ENCODE peak calls at places on chromosome 15, in nine cellular contexts. W, B, R, G, Z, Q, P, A and D are unnamed samples. For H3K4me1, the result is how much of the 10 kb centered on the place peaks cover.

GRCh38 chr15:65377976-65378366 is at the start of gene IGDCC3:
- DNase-seq in W (no peak), B (no peak), R (no peak), G (no peak), Z (no peak), Q (peak), P (no peak), A (no peak), D (no peak)

GRCh38 chr15:90820481-90820880 is 47.9 kb upstream of the FURIN start:
- DNase-seq in W (no peak), B (no peak), R (no peak), G (no peak), Z (no peak), Q (no peak), P (no peak), A (no peak), D (no peak)

GRCh38 chr15:48954538-48954937 is 9.2 kb downstream of the SHC4 start:
- DNase-seq in W (no peak), B (no peak), R (peak), G (no peak), Z (no peak), Q (peak), P (no peak), A (no peak), D (no peak)

GRCh38 chr15:75347222-75348033 is 589 bp downstream of the NEIL1 start:
- DNase-seq in W (peak), B (peak), R (no peak), G (peak), Z (peak), Q (peak), P (no peak), A (peak), D (peak)

GRCh38 chr15:67501177-67501835 is 19.6 kb upstream of the C15orf61 start:
- DNase-seq in W (no peak), B (no peak), R (peak), G (no peak), Z (no peak), Q (no peak), P (no peak), A (no peak), D (peak)

GRCh38 chr15:90957105-90957790 is 2.6 kb downstream of the RCCD1 start:
- DNase-seq in W (peak), B (no peak), R (peak), G (no peak), Z (peak), Q (peak), P (no peak), A (no peak), D (peak)

GRCh38 chr15:88635343-88635742 is 3.5 kb upstream of the ISG20 start:
- DNase-seq in W (no peak), B (no peak), R (no peak), G (no peak), Z (no peak), Q (no peak), P (no peak), A (no peak), D (peak)

GRCh38 chr15:71811752-71812735 is 1.7 kb downstream of the NR2E3 start:
- DNase-seq in W (no peak), B (no peak), R (no peak), G (no peak), Z (no peak), Q (no peak), P (no peak), A (no peak), D (no peak)

GRCh38 chr15:50452927-50453326 is 28.7 kb downstream of the USP8 start:
- DNase-seq in W (no peak), B (no peak), R (peak), G (no peak), Z (no peak), Q (no peak), P (no peak), A (no peak), D (no peak)

GRCh38 chr15:66233487-66234415 is 19.8 kb downstream of the MEGF11 start:
- DNase-seq in W (no peak), B (no peak), R (no peak), G (no peak), Z (no peak), Q (peak), P (no peak), A (no peak), D (no peak)

GRCh38 chr15:89068325-89068784 is 19.9 kb upstream of the ABHD2 start:
- DNase-seq in W (no peak), B (no peak), R (peak), G (no peak), Z (no peak), Q (no peak), P (no peak), A (no peak), D (no peak)

GRCh38 chr15:73567022-73567421 is 66.2 kb downstream of the NPTN start:
- DNase-seq in W (no peak), B (no peak), R (no peak), G (no peak), Z (no peak), Q (no peak), P (no peak), A (no peak), D (no peak)

GRCh38 chr15:23083115-23083514 is 43.7 kb upstream of the TUBGCP5 start:
- DNase-seq in W (no peak), B (no peak), R (no peak), G (no peak), Z (no peak), Q (no peak), P (no peak), A (no peak), D (no peak)

GRCh38 chr15:61003683-61004299 is 225.3 kb downstream of the RORA start:
- DNase-seq in W (no peak), B (no peak), R (no peak), G (no peak), Z (no peak), Q (peak), P (no peak), A (no peak), D (no peak)

GRCh38 chr15:75361989-75362641 is 6.3 kb downstream of the MAN2C1 start:
- DNase-seq in W (no peak), B (no peak), R (no peak), G (no peak), Z (no peak), Q (no peak), P (no peak), A (no peak), D (no peak)

GRCh38 chr15:23648920-23649515 is 1.4 kb upstream of the MAGEL2 start:
- DNase-seq in W (peak), B (peak), R (no peak), G (no peak), Z (peak), Q (peak), P (no peak), A (peak), D (peak)

GRCh38 chr15:59841036-59841435 is 151.9 kb upstream of the BNIP2 start:
- DNase-seq in W (no peak), B (no peak), R (no peak), G (no peak), Z (no peak), Q (no peak), P (no peak), A (no peak), D (no peak)

GRCh38 chr15:27234593-27234992 is 263.6 kb downstream of the GABRG3 start:
- DNase-seq in W (no peak), B (no peak), R (no peak), G (no peak), Z (no peak), Q (no peak), P (no peak), A (no peak), D (no peak)

GRCh38 chr15:31390777-31391486 is 64.3 kb downstream of the KLF13 start:
- DNase-seq in W (no peak), B (no peak), R (no peak), G (peak), Z (no peak), Q (no peak), P (no peak), A (peak), D (no peak)

GRCh38 chr15:92429378-92430066 is 35.8 kb downstream of the ST8SIA2 start:
- DNase-seq in W (no peak), B (no peak), R (peak), G (no peak), Z (no peak), Q (peak), P (no peak), A (no peak), D (no peak)

GRCh38 chr15:20644026-20644425 is 102.4 kb upstream of the GOLGA6L6 start:
- DNase-seq in W (no peak), B (no peak), R (no peak), G (no peak), Z (no peak), Q (no peak), P (no peak), A (no peak), D (no peak)

GRCh38 chr15:82186748-82187415 is 75.7 kb downstream of the EFL1 start:
- DNase-seq in W (no peak), B (no peak), R (no peak), G (no peak), Z (no peak), Q (no peak), P (no peak), A (no peak), D (no peak)

GRCh38 chr15:94722025-94722636 is 490.8 kb downstream of the MCTP2 start:
- DNase-seq in W (no peak), B (no peak), R (no peak), G (no peak), Z (no peak), Q (peak), P (no peak), A (no peak), D (no peak)

GRCh38 chr15:78064544-78064943 is 13.0 kb downstream of the TBC1D2B start:
- DNase-seq in W (no peak), B (no peak), R (peak), G (no peak), Z (no peak), Q (no peak), P (no peak), A (no peak), D (no peak)

GRCh38 chr15:78067328-78068241 is 9.9 kb downstream of the TBC1D2B start:
- DNase-seq in W (peak), B (no peak), R (no peak), G (no peak), Z (no peak), Q (no peak), P (no peak), A (no peak), D (no peak)

GRCh38 chr15:78065284-78065872 is 12.1 kb downstream of the TBC1D2B start:
- DNase-seq in W (peak), B (peak), R (peak), G (peak), Z (peak), Q (no peak), P (peak), A (no peak), D (no peak)

GRCh38 chr15:78063966-78064365 is 13.5 kb downstream of the TBC1D2B start:
- DNase-seq in W (no peak), B (no peak), R (peak), G (no peak), Z (no peak), Q (no peak), P (no peak), A (no peak), D (no peak)

DNA sequence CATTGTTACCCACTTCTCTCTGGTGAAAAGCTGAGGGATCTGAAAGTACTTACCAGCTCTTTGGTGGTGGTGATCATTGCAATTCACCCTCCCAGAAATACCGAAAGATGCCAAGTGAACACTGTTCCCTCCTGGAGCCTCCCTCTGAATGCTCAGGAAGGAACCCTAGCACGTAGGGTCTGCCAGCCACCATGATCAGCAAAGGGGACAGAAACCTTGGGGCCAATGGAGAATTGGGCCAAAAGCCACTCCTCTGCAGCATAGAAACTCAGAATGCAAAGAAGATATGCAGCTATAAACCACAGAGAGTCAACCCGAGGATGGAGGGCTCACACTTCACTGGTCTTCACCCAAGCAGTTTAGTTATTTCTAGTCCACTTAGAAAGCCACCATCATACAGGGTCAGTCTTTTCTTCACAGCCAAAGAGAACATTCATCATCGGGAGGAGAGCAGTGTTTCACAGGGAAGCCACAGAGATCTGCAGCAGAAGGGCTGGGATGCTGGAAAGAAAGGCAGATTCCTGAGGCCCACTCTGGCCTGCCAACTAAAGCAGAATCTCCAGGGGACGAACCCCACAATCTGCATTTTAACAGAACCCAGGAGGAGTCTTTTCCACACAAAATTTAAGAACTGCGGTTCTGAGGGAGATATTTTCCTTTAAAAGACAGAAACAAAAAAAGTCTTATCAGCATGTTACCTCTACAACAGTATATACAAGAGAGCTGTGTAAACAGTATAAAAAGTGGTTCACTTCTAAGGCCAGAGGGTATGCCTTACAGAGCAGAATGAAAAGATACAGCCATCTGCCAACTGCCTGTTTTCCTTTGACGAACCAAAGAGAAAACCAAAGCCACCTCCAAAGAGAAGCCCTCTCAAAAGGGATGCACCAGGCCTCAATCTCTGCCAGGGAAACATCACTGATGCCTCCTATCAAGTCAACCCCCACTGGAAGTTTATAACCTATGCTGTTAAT is 11.3 kb downstream of the TBC1D2B start:
- DNase-seq in W (no peak), B (no peak), R (no peak), G (no peak), Z (no peak), Q (no peak), P (no peak), A (no peak), D (no peak)
- H3K4me1 ChIP-seq in W (half or more), B (half or more), R (half or more), G (half or more), Z (half or more), Q (under half), P (half or more), A (under half), D (half or more)

DNA sequence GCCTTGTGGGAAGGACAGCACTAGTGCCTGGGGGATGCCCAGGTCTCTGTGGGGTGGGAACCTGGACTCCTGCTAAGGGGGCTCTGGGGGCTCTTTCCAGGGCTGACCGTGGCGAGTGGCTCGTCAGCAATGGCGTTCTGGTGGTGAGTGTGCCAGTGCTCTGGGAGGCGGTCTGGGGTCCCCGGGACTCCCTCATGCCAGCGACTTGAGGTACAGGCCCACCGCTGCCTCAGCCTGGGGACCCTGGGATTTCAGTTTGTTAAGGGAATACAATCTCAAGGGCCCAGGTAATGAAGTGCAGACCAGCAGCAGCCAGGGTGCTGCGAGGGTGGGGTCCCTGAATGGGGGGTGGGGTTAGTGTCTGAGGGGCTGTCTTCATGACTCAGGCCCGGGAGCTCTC is 2.5 kb downstream of the PLA2G4B start:
- DNase-seq in W (no peak), B (no peak), R (no peak), G (no peak), Z (no peak), Q (no peak), P (no peak), A (no peak), D (no peak)
- H3K4me1 ChIP-seq in W (under half), B (under half), R (under half), G (under half), Z (under half), Q (under half), P (under half), A (under half), D (under half)

DNA sequence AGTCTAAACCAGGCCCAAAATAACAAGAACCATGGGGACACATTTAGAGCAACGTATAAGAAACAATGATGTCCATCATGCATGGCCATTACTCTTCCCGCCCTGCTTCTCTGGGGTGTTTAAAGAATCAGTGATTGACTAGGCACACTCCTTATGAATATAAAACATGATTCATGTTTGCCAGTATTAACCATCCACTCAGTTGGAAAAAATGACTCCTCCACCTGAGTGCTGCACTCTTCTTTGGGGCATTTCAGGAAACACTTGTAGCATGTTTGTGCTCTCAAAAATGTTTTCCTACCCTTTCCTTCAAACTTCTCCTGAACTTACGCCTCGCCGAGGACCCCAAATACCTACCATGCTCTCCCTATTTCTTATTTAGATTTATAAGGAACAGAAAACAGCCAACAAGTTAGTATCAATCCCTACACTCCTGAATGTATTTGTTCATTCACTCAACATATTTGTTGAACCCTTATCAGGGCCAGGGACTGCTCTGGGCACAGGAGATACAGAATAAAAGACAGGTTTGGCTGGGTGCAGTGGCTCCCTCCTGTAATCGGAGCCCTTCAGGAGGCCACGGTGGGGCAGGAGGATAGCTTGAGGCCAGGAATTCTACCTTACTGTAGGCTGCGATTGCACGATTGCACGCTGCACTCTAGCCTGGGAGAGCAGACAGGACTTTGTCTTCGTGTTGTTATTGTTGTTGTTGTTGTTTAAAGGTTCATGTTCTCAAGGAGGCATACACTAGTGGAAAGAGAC is 137.0 kb downstream of the TMCO5A start:
- DNase-seq in W (peak), B (no peak), R (no peak), G (no peak), Z (no peak), Q (no peak), P (no peak), A (no peak), D (no peak)
- H3K4me1 ChIP-seq in W (under half), B (half or more), R (under half), G (under half), Z (under half), Q (half or more), P (half or more), A (under half), D (under half)

DNA sequence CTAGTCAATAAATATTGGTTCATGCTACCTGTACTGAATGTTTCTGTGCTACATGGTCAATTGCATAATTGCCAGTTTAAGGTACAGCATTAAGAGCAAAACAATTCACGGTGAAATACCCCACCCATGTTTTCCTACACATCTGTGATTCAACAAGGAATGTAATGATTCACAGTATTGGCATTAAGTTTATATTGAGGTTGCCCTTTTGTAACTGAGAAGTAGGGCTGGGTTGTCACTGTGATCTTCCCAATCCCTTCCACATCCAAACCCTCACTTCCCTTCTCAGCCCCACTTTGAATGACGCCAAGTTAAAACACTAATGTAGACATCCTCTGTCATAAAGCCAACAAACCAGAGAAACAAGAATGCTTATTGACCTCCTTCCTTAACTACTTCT is 112.0 kb upstream of the TJP1 start:
- DNase-seq in W (no peak), B (no peak), R (peak), G (no peak), Z (no peak), Q (no peak), P (no peak), A (no peak), D (peak)
- H3K4me1 ChIP-seq in W (under half), B (under half), R (under half), G (under half), Z (under half), Q (under half), P (under half), A (under half), D (under half)

GRCh38 chr15:69754313-69754712 is 301.7 kb downstream of the RPLP1 start:
- DNase-seq in W (no peak), B (no peak), R (no peak), G (no peak), Z (no peak), Q (no peak), P (no peak), A (no peak), D (no peak)
- H3K4me1 ChIP-seq in W (under half), B (under half), R (under half), G (under half), Z (under half), Q (under half), P (under half), A (under half), D (under half)

GRCh38 chr15:64004582-64004981 is 41.7 kb downstream of the DAPK2 start:
- DNase-seq in W (peak), B (no peak), R (no peak), G (no peak), Z (no peak), Q (no peak), P (no peak), A (peak), D (peak)

GRCh38 chr15:64008177-64008576 is 38.1 kb downstream of the DAPK2 start:
- DNase-seq in W (no peak), B (no peak), R (no peak), G (no peak), Z (no peak), Q (no peak), P (no peak), A (no peak), D (no peak)

GRCh38 chr15:64009241-64009640 is 37.0 kb downstream of the DAPK2 start:
- DNase-seq in W (no peak), B (no peak), R (no peak), G (peak), Z (peak), Q (no peak), P (no peak), A (no peak), D (peak)

GRCh38 chr15:64004059-64004458 is 42.2 kb downstream of the DAPK2 start:
- DNase-seq in W (no peak), B (no peak), R (no peak), G (no peak), Z (no peak), Q (no peak), P (no peak), A (no peak), D (peak)

GRCh38 chr15:64006642-64007041 is 39.6 kb downstream of the DAPK2 start:
- DNase-seq in W (peak), B (no peak), R (no peak), G (no peak), Z (no peak), Q (no peak), P (no peak), A (peak), D (peak)
- H3K4me1 ChIP-seq in W (under half), B (under half), R (under half), G (half or more), Z (under half), Q (under half), P (half or more), A (under half), D (under half)

GRCh38 chr15:101210058-101210457 is 41.8 kb downstream of the CHSY1 start:
- DNase-seq in W (no peak), B (no peak), R (no peak), G (no peak), Z (no peak), Q (no peak), P (no peak), A (no peak), D (no peak)

GRCh38 chr15:101210466-101210865 is 41.4 kb downstream of the CHSY1 start:
- DNase-seq in W (no peak), B (no peak), R (peak), G (no peak), Z (no peak), Q (no peak), P (no peak), A (no peak), D (no peak)

GRCh38 chr15:101206173-101206572 is 45.7 kb downstream of the CHSY1 start:
- DNase-seq in W (no peak), B (no peak), R (peak), G (no peak), Z (no peak), Q (no peak), P (no peak), A (no peak), D (no peak)

GRCh38 chr15:101209285-101209821 is 42.5 kb downstream of the CHSY1 start:
- DNase-seq in W (no peak), B (no peak), R (no peak), G (no peak), Z (no peak), Q (no peak), P (no peak), A (no peak), D (no peak)

GRCh38 chr15:101207867-101208288 is 44.0 kb downstream of the CHSY1 start:
- DNase-seq in W (peak), B (no peak), R (peak), G (no peak), Z (no peak), Q (no peak), P (no peak), A (no peak), D (no peak)
- H3K4me1 ChIP-seq in W (under half), B (half or more), R (under half), G (half or more), Z (half or more), Q (under half), P (half or more), A (under half), D (under half)